ENCODE peak calls at places on chromosomes 16 and 17, in seven cellular contexts. One of them, this sample, is unnamed.

GRCh38 chr16:57483725-57484514 is 2.4 kb downstream of the DOK4 start:
- DNase-seq in T-helper 2 cell treated with Interferon-gamma antibody and Interleukin-4, amounts not matched to agents 5 μg/mL and 100 μg/mL, for 36 hours: no peak
- DNase-seq in globus pallidus: no peak
- DNase-seq in fibroblast of lung: no peak
- DNase-seq in islet precursor cell: no peak
- DNase-seq in mammary epithelial cell: no peak
- DNase-seq in astrocyte of the hippocampus: no peak
- DNase-seq in this sample: no peak

GRCh38 chr17:80430446-80431245 is 15.7 kb downstream of the ENDOV start:
- DNase-seq in T-helper 2 cell treated with Interferon-gamma antibody and Interleukin-4, amounts not matched to agents 5 μg/mL and 100 μg/mL, for 36 hours: no peak
- DNase-seq in globus pallidus: no peak
- DNase-seq in fibroblast of lung: no peak
- DNase-seq in islet precursor cell: no peak
- DNase-seq in mammary epithelial cell: no peak
- DNase-seq in astrocyte of the hippocampus: no peak
- DNase-seq in this sample: no peak

GRCh38 chr17:73141411-73141810 is 23.4 kb upstream of the SSTR2 start:
- DNase-seq in T-helper 2 cell treated with Interferon-gamma antibody and Interleukin-4, amounts not matched to agents 5 μg/mL and 100 μg/mL, for 36 hours: no peak
- DNase-seq in globus pallidus: no peak
- DNase-seq in fibroblast of lung: no peak
- DNase-seq in islet precursor cell: no peak
- DNase-seq in mammary epithelial cell: no peak
- DNase-seq in astrocyte of the hippocampus: no peak
- DNase-seq in this sample: no peak

GRCh38 chr16:878071-878784 is 77.7 kb upstream of the GNG13 start:
- DNase-seq in T-helper 2 cell treated with Interferon-gamma antibody and Interleukin-4, amounts not matched to agents 5 μg/mL and 100 μg/mL, for 36 hours: no peak
- DNase-seq in globus pallidus: no peak
- DNase-seq in fibroblast of lung: no peak
- DNase-seq in islet precursor cell: no peak
- DNase-seq in mammary epithelial cell: no peak
- DNase-seq in astrocyte of the hippocampus: peak
- DNase-seq in this sample: no peak

GRCh38 chr16:81738831-81739496 is 40.1 kb upstream of the PLCG2 start:
- DNase-seq in T-helper 2 cell treated with Interferon-gamma antibody and Interleukin-4, amounts not matched to agents 5 μg/mL and 100 μg/mL, for 36 hours: no peak
- DNase-seq in globus pallidus: peak
- DNase-seq in fibroblast of lung: no peak
- DNase-seq in islet precursor cell: no peak
- DNase-seq in mammary epithelial cell: no peak
- DNase-seq in astrocyte of the hippocampus: no peak
- DNase-seq in this sample: no peak

GRCh38 chr16:81517630-81518438 is 73.2 kb downstream of the CMIP start:
- DNase-seq in T-helper 2 cell treated with Interferon-gamma antibody and Interleukin-4, amounts not matched to agents 5 μg/mL and 100 μg/mL, for 36 hours: no peak
- DNase-seq in globus pallidus: no peak
- DNase-seq in fibroblast of lung: peak
- DNase-seq in islet precursor cell: peak
- DNase-seq in mammary epithelial cell: no peak
- DNase-seq in astrocyte of the hippocampus: no peak
- DNase-seq in this sample: peak

GRCh38 chr17:83067718-83068261 is 11.6 kb upstream of the METRNL start:
- DNase-seq in T-helper 2 cell treated with Interferon-gamma antibody and Interleukin-4, amounts not matched to agents 5 μg/mL and 100 μg/mL, for 36 hours: no peak
- DNase-seq in globus pallidus: no peak
- DNase-seq in fibroblast of lung: peak
- DNase-seq in islet precursor cell: peak
- DNase-seq in mammary epithelial cell: no peak
- DNase-seq in astrocyte of the hippocampus: no peak
- DNase-seq in this sample: no peak

GRCh38 chr17:33390479-33391027 is 97.5 kb upstream of the ASIC2 start:
- DNase-seq in T-helper 2 cell treated with Interferon-gamma antibody and Interleukin-4, amounts not matched to agents 5 μg/mL and 100 μg/mL, for 36 hours: no peak
- DNase-seq in globus pallidus: no peak
- DNase-seq in fibroblast of lung: no peak
- DNase-seq in islet precursor cell: peak
- DNase-seq in mammary epithelial cell: no peak
- DNase-seq in astrocyte of the hippocampus: no peak
- DNase-seq in this sample: no peak

GRCh38 chr17:74815067-74815466 is 38.9 kb upstream of the NAT9 start:
- DNase-seq in T-helper 2 cell treated with Interferon-gamma antibody and Interleukin-4, amounts not matched to agents 5 μg/mL and 100 μg/mL, for 36 hours: no peak
- DNase-seq in globus pallidus: no peak
- DNase-seq in fibroblast of lung: no peak
- DNase-seq in islet precursor cell: no peak
- DNase-seq in mammary epithelial cell: no peak
- DNase-seq in astrocyte of the hippocampus: no peak
- DNase-seq in this sample: no peak

GRCh38 chr16:13391337-13391736 is 489.9 kb downstream of the SHISA9 start:
- DNase-seq in T-helper 2 cell treated with Interferon-gamma antibody and Interleukin-4, amounts not matched to agents 5 μg/mL and 100 μg/mL, for 36 hours: no peak
- DNase-seq in globus pallidus: no peak
- DNase-seq in fibroblast of lung: no peak
- DNase-seq in islet precursor cell: no peak
- DNase-seq in mammary epithelial cell: no peak
- DNase-seq in astrocyte of the hippocampus: no peak
- DNase-seq in this sample: no peak

GRCh38 chr17:4970273-4970672 is 2.7 kb upstream of the SPAG7 start:
- DNase-seq in T-helper 2 cell treated with Interferon-gamma antibody and Interleukin-4, amounts not matched to agents 5 μg/mL and 100 μg/mL, for 36 hours: no peak
- DNase-seq in globus pallidus: no peak
- DNase-seq in fibroblast of lung: no peak
- DNase-seq in islet precursor cell: no peak
- DNase-seq in mammary epithelial cell: no peak
- DNase-seq in astrocyte of the hippocampus: no peak
- DNase-seq in this sample: no peak

GRCh38 chr17:72603346-72604242 is 482.8 kb downstream of the SOX9 start:
- DNase-seq in T-helper 2 cell treated with Interferon-gamma antibody and Interleukin-4, amounts not matched to agents 5 μg/mL and 100 μg/mL, for 36 hours: no peak
- DNase-seq in globus pallidus: no peak
- DNase-seq in fibroblast of lung: peak
- DNase-seq in islet precursor cell: no peak
- DNase-seq in mammary epithelial cell: peak
- DNase-seq in astrocyte of the hippocampus: peak
- DNase-seq in this sample: no peak

GRCh38 chr17:10337136-10337535 is 35.7 kb downstream of the MYH13 start:
- DNase-seq in T-helper 2 cell treated with Interferon-gamma antibody and Interleukin-4, amounts not matched to agents 5 μg/mL and 100 μg/mL, for 36 hours: no peak
- DNase-seq in globus pallidus: no peak
- DNase-seq in fibroblast of lung: no peak
- DNase-seq in islet precursor cell: no peak
- DNase-seq in mammary epithelial cell: no peak
- DNase-seq in astrocyte of the hippocampus: no peak
- DNase-seq in this sample: no peak

GRCh38 chr16:67666032-67666537 is 465 bp downstream of the ENKD1 start:
- DNase-seq in T-helper 2 cell treated with Interferon-gamma antibody and Interleukin-4, amounts not matched to agents 5 μg/mL and 100 μg/mL, for 36 hours: no peak
- DNase-seq in globus pallidus: no peak
- DNase-seq in fibroblast of lung: peak
- DNase-seq in islet precursor cell: peak
- DNase-seq in mammary epithelial cell: no peak
- DNase-seq in astrocyte of the hippocampus: peak
- DNase-seq in this sample: peak

GRCh38 chr17:45314761-45315549 is 1.9 kb downstream of the MAP3K14 start:
- DNase-seq in T-helper 2 cell treated with Interferon-gamma antibody and Interleukin-4, amounts not matched to agents 5 μg/mL and 100 μg/mL, for 36 hours: no peak
- DNase-seq in globus pallidus: no peak
- DNase-seq in fibroblast of lung: no peak
- DNase-seq in islet precursor cell: no peak
- DNase-seq in mammary epithelial cell: no peak
- DNase-seq in astrocyte of the hippocampus: no peak
- DNase-seq in this sample: peak

GRCh38 chr17:60893475-60893874 is 215.8 kb downstream of the BCAS3 start:
- DNase-seq in T-helper 2 cell treated with Interferon-gamma antibody and Interleukin-4, amounts not matched to agents 5 μg/mL and 100 μg/mL, for 36 hours: no peak
- DNase-seq in globus pallidus: no peak
- DNase-seq in fibroblast of lung: no peak
- DNase-seq in islet precursor cell: no peak
- DNase-seq in mammary epithelial cell: no peak
- DNase-seq in astrocyte of the hippocampus: no peak
- DNase-seq in this sample: no peak

GRCh38 chr16:11211977-11212818 is 43.8 kb downstream of the SOCS1 start:
- DNase-seq in T-helper 2 cell treated with Interferon-gamma antibody and Interleukin-4, amounts not matched to agents 5 μg/mL and 100 μg/mL, for 36 hours: no peak
- DNase-seq in globus pallidus: no peak
- DNase-seq in fibroblast of lung: no peak
- DNase-seq in islet precursor cell: peak
- DNase-seq in mammary epithelial cell: no peak
- DNase-seq in astrocyte of the hippocampus: no peak
- DNase-seq in this sample: no peak

GRCh38 chr16:31458073-31458834 is 1.0 kb upstream of the ARMC5 start:
- DNase-seq in T-helper 2 cell treated with Interferon-gamma antibody and Interleukin-4, amounts not matched to agents 5 μg/mL and 100 μg/mL, for 36 hours: peak
- DNase-seq in globus pallidus: peak
- DNase-seq in fibroblast of lung: no peak
- DNase-seq in islet precursor cell: peak
- DNase-seq in mammary epithelial cell: peak
- DNase-seq in astrocyte of the hippocampus: peak
- DNase-seq in this sample: peak

GRCh38 chr17:31527606-31528005 is 136.1 kb downstream of the RAB11FIP4 start:
- DNase-seq in T-helper 2 cell treated with Interferon-gamma antibody and Interleukin-4, amounts not matched to agents 5 μg/mL and 100 μg/mL, for 36 hours: no peak
- DNase-seq in globus pallidus: no peak
- DNase-seq in fibroblast of lung: no peak
- DNase-seq in islet precursor cell: no peak
- DNase-seq in mammary epithelial cell: no peak
- DNase-seq in astrocyte of the hippocampus: peak
- DNase-seq in this sample: no peak

GRCh38 chr17:80822700-80823410 is 168.8 kb upstream of the CHMP6 start:
- DNase-seq in T-helper 2 cell treated with Interferon-gamma antibody and Interleukin-4, amounts not matched to agents 5 μg/mL and 100 μg/mL, for 36 hours: no peak
- DNase-seq in globus pallidus: no peak
- DNase-seq in fibroblast of lung: no peak
- DNase-seq in islet precursor cell: no peak
- DNase-seq in mammary epithelial cell: no peak
- DNase-seq in astrocyte of the hippocampus: no peak
- DNase-seq in this sample: no peak

GRCh38 chr16:56824335-56824734 is 40.7 kb upstream of the SLC12A3 start:
- DNase-seq in T-helper 2 cell treated with Interferon-gamma antibody and Interleukin-4, amounts not matched to agents 5 μg/mL and 100 μg/mL, for 36 hours: no peak
- DNase-seq in globus pallidus: peak
- DNase-seq in fibroblast of lung: no peak
- DNase-seq in islet precursor cell: no peak
- DNase-seq in mammary epithelial cell: no peak
- DNase-seq in astrocyte of the hippocampus: peak
- DNase-seq in this sample: no peak

GRCh38 chr16:27429981-27430441 is 28.0 kb downstream of the IL21R start:
- DNase-seq in T-helper 2 cell treated with Interferon-gamma antibody and Interleukin-4, amounts not matched to agents 5 μg/mL and 100 μg/mL, for 36 hours: no peak
- DNase-seq in globus pallidus: no peak
- DNase-seq in fibroblast of lung: no peak
- DNase-seq in islet precursor cell: peak
- DNase-seq in mammary epithelial cell: no peak
- DNase-seq in astrocyte of the hippocampus: no peak
- DNase-seq in this sample: no peak

GRCh38 chr17:44197980-44198720 is 1.5 kb downstream of the ATXN7L3 start:
- DNase-seq in T-helper 2 cell treated with Interferon-gamma antibody and Interleukin-4, amounts not matched to agents 5 μg/mL and 100 μg/mL, for 36 hours: peak
- DNase-seq in globus pallidus: peak
- DNase-seq in fibroblast of lung: peak
- DNase-seq in islet precursor cell: no peak
- DNase-seq in mammary epithelial cell: peak
- DNase-seq in astrocyte of the hippocampus: peak
- DNase-seq in this sample: peak

GRCh38 chr17:18981642-18982424 is 22.7 kb downstream of the FAM83G start:
- DNase-seq in T-helper 2 cell treated with Interferon-gamma antibody and Interleukin-4, amounts not matched to agents 5 μg/mL and 100 μg/mL, for 36 hours: no peak
- DNase-seq in globus pallidus: no peak
- DNase-seq in fibroblast of lung: peak
- DNase-seq in islet precursor cell: peak
- DNase-seq in mammary epithelial cell: peak
- DNase-seq in astrocyte of the hippocampus: peak
- DNase-seq in this sample: peak

GRCh38 chr17:28518132-28518531 is 12.0 kb downstream of the FOXN1 start:
- DNase-seq in T-helper 2 cell treated with Interferon-gamma antibody and Interleukin-4, amounts not matched to agents 5 μg/mL and 100 μg/mL, for 36 hours: no peak
- DNase-seq in globus pallidus: no peak
- DNase-seq in fibroblast of lung: no peak
- DNase-seq in islet precursor cell: no peak
- DNase-seq in mammary epithelial cell: no peak
- DNase-seq in astrocyte of the hippocampus: no peak
- DNase-seq in this sample: no peak

GRCh38 chr17:76378548-76379274 is 5.7 kb upstream of the SPHK1 start:
- DNase-seq in T-helper 2 cell treated with Interferon-gamma antibody and Interleukin-4, amounts not matched to agents 5 μg/mL and 100 μg/mL, for 36 hours: no peak
- DNase-seq in globus pallidus: no peak
- DNase-seq in fibroblast of lung: no peak
- DNase-seq in islet precursor cell: no peak
- DNase-seq in mammary epithelial cell: no peak
- DNase-seq in astrocyte of the hippocampus: no peak
- DNase-seq in this sample: peak

GRCh38 chr17:15782809-15783208 is 50.7 kb downstream of the TBC1D26 start:
- DNase-seq in T-helper 2 cell treated with Interferon-gamma antibody and Interleukin-4, amounts not matched to agents 5 μg/mL and 100 μg/mL, for 36 hours: no peak
- DNase-seq in globus pallidus: peak
- DNase-seq in fibroblast of lung: peak
- DNase-seq in islet precursor cell: no peak
- DNase-seq in mammary epithelial cell: no peak
- DNase-seq in astrocyte of the hippocampus: peak
- DNase-seq in this sample: peak

GRCh38 chr17:13835151-13835550 is 233.4 kb upstream of the HS3ST3A1 start:
- DNase-seq in T-helper 2 cell treated with Interferon-gamma antibody and Interleukin-4, amounts not matched to agents 5 μg/mL and 100 μg/mL, for 36 hours: no peak
- DNase-seq in globus pallidus: no peak
- DNase-seq in fibroblast of lung: peak
- DNase-seq in islet precursor cell: no peak
- DNase-seq in mammary epithelial cell: no peak
- DNase-seq in astrocyte of the hippocampus: peak
- DNase-seq in this sample: no peak

GRCh38 chr17:82699551-82699950 is 1.1 kb upstream of the RAB40B start:
- DNase-seq in T-helper 2 cell treated with Interferon-gamma antibody and Interleukin-4, amounts not matched to agents 5 μg/mL and 100 μg/mL, for 36 hours: no peak
- DNase-seq in globus pallidus: no peak
- DNase-seq in fibroblast of lung: no peak
- DNase-seq in islet precursor cell: no peak
- DNase-seq in mammary epithelial cell: no peak
- DNase-seq in astrocyte of the hippocampus: no peak
- DNase-seq in this sample: no peak

GRCh38 chr17:4833941-4834501 is 881 bp downstream of the MINK1 start:
- DNase-seq in T-helper 2 cell treated with Interferon-gamma antibody and Interleukin-4, amounts not matched to agents 5 μg/mL and 100 μg/mL, for 36 hours: no peak
- DNase-seq in globus pallidus: peak
- DNase-seq in fibroblast of lung: peak
- DNase-seq in islet precursor cell: peak
- DNase-seq in mammary epithelial cell: peak
- DNase-seq in astrocyte of the hippocampus: peak
- DNase-seq in this sample: peak

GRCh38 chr16:1010266-1010665 is 28.7 kb downstream of the SOX8 start:
- DNase-seq in T-helper 2 cell treated with Interferon-gamma antibody and Interleukin-4, amounts not matched to agents 5 μg/mL and 100 μg/mL, for 36 hours: no peak
- DNase-seq in globus pallidus: no peak
- DNase-seq in fibroblast of lung: no peak
- DNase-seq in islet precursor cell: no peak
- DNase-seq in mammary epithelial cell: no peak
- DNase-seq in astrocyte of the hippocampus: no peak
- DNase-seq in this sample: no peak

GRCh38 chr17:82030470-82031302 is 792 bp upstream of the RAC3 start:
- DNase-seq in T-helper 2 cell treated with Interferon-gamma antibody and Interleukin-4, amounts not matched to agents 5 μg/mL and 100 μg/mL, for 36 hours: peak
- DNase-seq in globus pallidus: peak
- DNase-seq in fibroblast of lung: peak
- DNase-seq in islet precursor cell: peak
- DNase-seq in mammary epithelial cell: peak
- DNase-seq in astrocyte of the hippocampus: peak
- DNase-seq in this sample: peak

GRCh38 chr16:67530013-67530939 is 1.6 kb downstream of the RIPOR1 start:
- DNase-seq in T-helper 2 cell treated with Interferon-gamma antibody and Interleukin-4, amounts not matched to agents 5 μg/mL and 100 μg/mL, for 36 hours: no peak
- DNase-seq in globus pallidus: peak
- DNase-seq in fibroblast of lung: peak
- DNase-seq in islet precursor cell: peak
- DNase-seq in mammary epithelial cell: peak
- DNase-seq in astrocyte of the hippocampus: peak
- DNase-seq in this sample: peak

GRCh38 chr17:61124562-61124961 is 275.1 kb upstream of the TBX2 start:
- DNase-seq in T-helper 2 cell treated with Interferon-gamma antibody and Interleukin-4, amounts not matched to agents 5 μg/mL and 100 μg/mL, for 36 hours: no peak
- DNase-seq in globus pallidus: no peak
- DNase-seq in fibroblast of lung: no peak
- DNase-seq in islet precursor cell: no peak
- DNase-seq in mammary epithelial cell: peak
- DNase-seq in astrocyte of the hippocampus: no peak
- DNase-seq in this sample: no peak

GRCh38 chr16:73058221-73058615 is 10.3 kb upstream of the ZFHX3 start:
- DNase-seq in T-helper 2 cell treated with Interferon-gamma antibody and Interleukin-4, amounts not matched to agents 5 μg/mL and 100 μg/mL, for 36 hours: peak
- DNase-seq in globus pallidus: no peak
- DNase-seq in fibroblast of lung: no peak
- DNase-seq in islet precursor cell: peak
- DNase-seq in mammary epithelial cell: peak
- DNase-seq in astrocyte of the hippocampus: peak
- DNase-seq in this sample: peak

GRCh38 chr16:66678314-66678713 is 18.2 kb downstream of the CMTM4 start:
- DNase-seq in T-helper 2 cell treated with Interferon-gamma antibody and Interleukin-4, amounts not matched to agents 5 μg/mL and 100 μg/mL, for 36 hours: no peak
- DNase-seq in globus pallidus: no peak
- DNase-seq in fibroblast of lung: no peak
- DNase-seq in islet precursor cell: no peak
- DNase-seq in mammary epithelial cell: no peak
- DNase-seq in astrocyte of the hippocampus: no peak
- DNase-seq in this sample: no peak

GRCh38 chr17:1399366-1399678 is 700 bp downstream of the YWHAE start:
- DNase-seq in T-helper 2 cell treated with Interferon-gamma antibody and Interleukin-4, amounts not matched to agents 5 μg/mL and 100 μg/mL, for 36 hours: no peak
- DNase-seq in globus pallidus: no peak
- DNase-seq in fibroblast of lung: no peak
- DNase-seq in islet precursor cell: no peak
- DNase-seq in mammary epithelial cell: no peak
- DNase-seq in astrocyte of the hippocampus: no peak
- DNase-seq in this sample: no peak

GRCh38 chr16:66474750-66475199 is 47.7 kb downstream of the BEAN1 start:
- DNase-seq in T-helper 2 cell treated with Interferon-gamma antibody and Interleukin-4, amounts not matched to agents 5 μg/mL and 100 μg/mL, for 36 hours: peak
- DNase-seq in globus pallidus: no peak
- DNase-seq in fibroblast of lung: no peak
- DNase-seq in islet precursor cell: no peak
- DNase-seq in mammary epithelial cell: no peak
- DNase-seq in astrocyte of the hippocampus: no peak
- DNase-seq in this sample: peak